ENCODE peak calls at places on chromosomes 3 and 15, in six cellular contexts. R is choroid plexus epithelial cell, B is ELF-1, E is left cardiac atrium, O is fibroblast of pulmonary artery, L is H9. C is an unnamed sample.

GRCh38 chr3:65030847-65031463 is 343.2 kb upstream of the ADAMTS9 start:
- DNase-seq in L (no peak), O (peak; percentile 41), R (peak; percentile 86), B (no peak), E (no peak), C (no peak)

GRCh38 chr3:135450985-135451384 is 514.5 kb upstream of the PPP2R3A start:
- DNase-seq in O (no peak), E (no peak), L (no peak), R (no peak), B (no peak), C (no peak)

GRCh38 chr3:190036631-190037030 is 84.1 kb downstream of the P3H2 start:
- DNase-seq in R (peak; percentile 72), L (no peak), O (peak; percentile 71), B (peak; percentile 55), E (no peak), C (no peak)

GRCh38 chr15:101482526-101483371 is 6.8 kb downstream of the PCSK6 start:
- DNase-seq in B (no peak), O (no peak), R (no peak), E (no peak), L (no peak), C (no peak)

GRCh38 chr3:42544492-42545283 is 37.1 kb downstream of the SEC22C start:
- DNase-seq in B (no peak), L (no peak), R (peak; percentile 30), O (peak; percentile 14), E (peak; percentile 75), C (peak; percentile 97)

GRCh38 chr15:31292391-31293020 is 34.1 kb upstream of the KLF13 start:
- DNase-seq in E (no peak), R (no peak), O (peak; percentile 16), L (no peak), B (no peak), C (no peak)

GRCh38 chr3:3726549-3726948 is 72.7 kb upstream of the LRRN1 start:
- DNase-seq in L (no peak), R (no peak), O (no peak), B (peak; percentile 88), E (no peak), C (no peak)

GRCh38 chr3:65568497-65568896 is 470.2 kb downstream of the MAGI1 start:
- DNase-seq in R (no peak), L (no peak), O (no peak), B (no peak), E (no peak), C (no peak)

GRCh38 chr3:54257114-54257513 is 134.8 kb downstream of the CACNA2D3 start:
- DNase-seq in O (no peak), E (no peak), B (no peak), R (no peak), L (no peak), C (no peak)

GRCh38 chr3:10766049-10766705 is 49.9 kb upstream of the SLC6A11 start:
- DNase-seq in R (no peak), E (no peak), O (no peak), B (no peak), L (no peak), C (no peak)

GRCh38 chr3:100882571-100882981 is 110.6 kb downstream of the ABI3BP start:
- DNase-seq in O (peak; percentile 86), R (peak; percentile 42), B (no peak), E (peak; percentile 22), L (no peak), C (no peak)

GRCh38 chr15:101522621-101523559 is 33.4 kb upstream of the PCSK6 start:
- DNase-seq in E (no peak), R (no peak), B (no peak), L (peak; percentile 16), O (no peak), C (no peak)

GRCh38 chr15:24956131-24956838 is 1.5 kb downstream of the SNRPN start:
- DNase-seq in E (peak; percentile 68), R (peak; percentile 74), B (peak; percentile 92), L (peak; percentile 79), O (peak; percentile 83), C (peak; percentile 85)

GRCh38 chr3:124834723-124835718 is 52.1 kb downstream of the ITGB5 start:
- DNase-seq in E (peak; percentile 32), B (peak; percentile 90), L (peak; percentile 76), O (peak; percentile 90), R (peak; percentile 95), C (peak; percentile 91)

GRCh38 chr3:65284971-65285370 is 597.2 kb upstream of the ADAMTS9 start:
- DNase-seq in B (no peak), O (peak; percentile 1), E (no peak), R (peak; percentile 22), L (no peak), C (no peak)

GRCh38 chr15:64052925-64053491 is 6.7 kb upstream of the DAPK2 start:
- DNase-seq in B (no peak), O (no peak), R (no peak), L (no peak), E (no peak), C (no peak)

GRCh38 chr3:73784647-73785420 is 160.1 kb upstream of the PDZRN3 start:
- DNase-seq in R (peak; percentile 64), L (no peak), E (no peak), B (no peak), O (no peak), C (no peak)

GRCh38 chr3:113495035-113495434 is 19.9 kb downstream of the SPICE1 start:
- DNase-seq in R (peak; percentile 75), B (no peak), O (peak; percentile 53), E (no peak), L (no peak), C (no peak)

GRCh38 chr3:2352134-2352762 is 253.6 kb downstream of the CNTN4 start:
- DNase-seq in E (no peak), L (no peak), R (no peak), B (no peak), O (no peak), C (no peak)

GRCh38 chr15:29840054-29840453 is 17.8 kb upstream of the TJP1 start:
- DNase-seq in R (no peak), E (no peak), L (no peak), B (no peak), O (no peak), C (no peak)

GRCh38 chr15:89068325-89068784 is 19.9 kb upstream of the ABHD2 start:
- DNase-seq in O (peak; percentile 90), E (no peak), R (peak; percentile 98), L (no peak), B (no peak), C (no peak)

GRCh38 chr3:13077431-13078157 is 4.4 kb upstream of the IQSEC1 start:
- DNase-seq in B (no peak), O (no peak), E (peak; percentile 63), R (no peak), L (no peak), C (peak; percentile 81)

GRCh38 chr15:67812232-67812631 is 13.1 kb upstream of the SKOR1 start:
- DNase-seq in B (no peak), E (no peak), R (no peak), O (no peak), L (peak; percentile 44), C (no peak)

GRCh38 chr3:194390835-194391234 is 8.2 kb downstream of the GP5 start:
- DNase-seq in O (no peak), R (no peak), L (no peak), B (no peak), E (no peak), C (no peak)

GRCh38 chr3:143283432-143284128 is 164.0 kb downstream of the CHST2 start:
- DNase-seq in B (no peak), L (no peak), R (no peak), E (no peak), O (no peak), C (peak; percentile 5)

GRCh38 chr15:34993413-34993812 is 5.3 kb upstream of the ZNF770 start:
- DNase-seq in L (no peak), R (no peak), B (no peak), E (no peak), O (no peak), C (no peak)

GRCh38 chr3:31408720-31409119 is 124.0 kb upstream of the STT3B start:
- DNase-seq in B (peak; percentile 15), R (no peak), O (no peak), E (no peak), L (no peak), C (no peak)

GRCh38 chr3:70816346-70816745 is 503.9 kb upstream of the MDFIC2 start:
- DNase-seq in R (no peak), E (no peak), B (no peak), L (no peak), O (no peak), C (no peak)

GRCh38 chr3:141795719-141796435 is 32.7 kb downstream of the GRK7 start:
- DNase-seq in R (no peak), L (no peak), O (peak; percentile 16), E (peak; percentile 72), B (no peak), C (no peak)

GRCh38 chr15:39344662-39345141 is 236.2 kb upstream of the THBS1 start:
- DNase-seq in E (no peak), O (peak; percentile 6), L (no peak), R (no peak), B (no peak), C (no peak)

C was measured in NCI-H2029.